ENCODE peak calls at places on chromosomes 5 and 9, in seven cellular contexts. F is ACHN, D is substantia nigra, X is adipocyte, C is fibroblast of lung, P is AG08396, S is EL. T is an unnamed sample.

GRCh38 chr5:10090074-10090473 is 159.6 kb downstream of the ATPSCKMT start:
- DNase-seq in F (no peak), D (no peak), X (no peak), C (no peak), P (no peak), S (no peak), T (no peak)

GRCh38 chr5:2756211-2756746 is 4.8 kb upstream of the IRX2 start:
- DNase-seq in F (peak; percentile 88), D (no peak), X (no peak), C (peak; percentile 62), P (peak; percentile 61), S (peak; percentile 89), T (peak; percentile 75)

GRCh38 chr9:19698960-19699359 is 89.9 kb downstream of the SLC24A2 start:
- DNase-seq in F (no peak), D (no peak), X (no peak), C (no peak), P (no peak), S (no peak), T (no peak)

GRCh38 chr5:96427823-96428222 is 5.2 kb downstream of the PCSK1 start:
- DNase-seq in F (peak; percentile 6), D (no peak), X (peak; percentile 23), C (peak; percentile 27), P (no peak), S (no peak), T (peak; percentile 30)

GRCh38 chr9:131046581-131047202 is 37.7 kb downstream of the LAMC3 start:
- DNase-seq in F (peak; percentile 60), D (peak; percentile 53), X (peak; percentile 88), C (peak; percentile 59), P (peak; percentile 85), S (peak; percentile 62), T (peak; percentile 78)

GRCh38 chr5:125717209-125717608 is 706.0 kb upstream of the GRAMD2B start:
- DNase-seq in F (peak; percentile 81), D (no peak), X (peak; percentile 27), C (peak; percentile 87), P (peak; percentile 38), S (peak; percentile 85), T (peak; percentile 63)

GRCh38 chr9:88777498-88778312 is 213.6 kb upstream of the S1PR3 start:
- DNase-seq in F (no peak), D (no peak), X (no peak), C (peak; percentile 42), P (no peak), S (peak; percentile 67), T (peak; percentile 81)

GRCh38 chr5:82244854-82245635 is 33.1 kb downstream of the RPS23 start:
- DNase-seq in F (no peak), D (no peak), X (peak; percentile 36), C (peak; percentile 11), P (no peak), S (no peak), T (no peak)

GRCh38 chr9:130899051-130899748 is 2.6 kb upstream of the QRFP start:
- DNase-seq in F (no peak), D (no peak), X (no peak), C (no peak), P (no peak), S (no peak), T (no peak)

GRCh38 chr9:92165472-92165871 is 50.3 kb upstream of the SPTLC1 start:
- DNase-seq in F (no peak), D (no peak), X (no peak), C (no peak), P (no peak), S (no peak), T (no peak)

GRCh38 chr5:139453683-139454567 is 8.6 kb downstream of the ECSCR start:
- DNase-seq in F (no peak), D (no peak), X (no peak), C (no peak), P (no peak), S (no peak), T (no peak)

GRCh38 chr9:14098102-14098501 is 215.8 kb downstream of the NFIB start:
- DNase-seq in F (no peak), D (no peak), X (no peak), C (peak; percentile 93), P (no peak), S (no peak), T (no peak)

GRCh38 chr5:149455889-149456409 is 76.9 kb upstream of the IL17B start:
- DNase-seq in F (no peak), D (no peak), X (peak; percentile 68), C (peak; percentile 74), P (peak; percentile 49), S (peak; percentile 81), T (peak; percentile 88)

GRCh38 chr9:19124430-19124793 is 2.9 kb downstream of the PLIN2 start:
- DNase-seq in F (no peak), D (no peak), X (no peak), C (no peak), P (no peak), S (no peak), T (no peak)

GRCh38 chr9:115593587-115594091 is 475.7 kb upstream of the TNC start:
- DNase-seq in F (peak; percentile 57), D (no peak), X (peak; percentile 86), C (peak; percentile 75), P (peak; percentile 30), S (peak; percentile 70), T (peak; percentile 81)

GRCh38 chr9:70324963-70325362 is 66.2 kb downstream of the SMC5 start:
- DNase-seq in F (no peak), D (no peak), X (peak; percentile 63), C (peak; percentile 45), P (peak; percentile 18), S (peak; percentile 80), T (peak; percentile 85)

GRCh38 chr5:24621809-24622208 is 23.0 kb downstream of the CDH10 start:
- DNase-seq in F (peak; percentile 7), D (no peak), X (no peak), C (peak; percentile 9), P (no peak), S (no peak), T (no peak)

GRCh38 chr9:28774433-28775029 is 1201.2 kb upstream of the C9orf72 start:
- DNase-seq in F (peak; percentile 55), D (no peak), X (peak; percentile 5), C (peak; percentile 31), P (peak; percentile 1), S (no peak), T (peak; percentile 40)

T was measured in ELR.